ENCODE peak calls at places on chromosomes 4 and X, in seven cellular contexts. B, G, W, N, M, X and T are unnamed samples.

GRCh38 chrX:71990518-71990917 is 79.9 kb downstream of the NHSL2 start:
- DNase-seq in B (no peak), G (no peak), W (no peak), N (no peak), M (no peak), X (no peak), T (no peak)

GRCh38 chr4:7066493-7066892 is 1.4 kb downstream of the GRPEL1 start:
- DNase-seq in B (no peak), G (no peak), W (no peak), N (no peak), M (no peak), X (no peak), T (no peak)

GRCh38 chrX:104041003-104041402 is 1.2 kb downstream of the H2BW2 start:
- DNase-seq in B (no peak), G (no peak), W (no peak), N (no peak), M (no peak), X (no peak), T (no peak)

GRCh38 chrX:35115205-35115604 is 172.6 kb downstream of the FAM47B start:
- DNase-seq in B (no peak), G (no peak), W (no peak), N (no peak), M (no peak), X (no peak), T (no peak)

GRCh38 chrX:46791927-46792825 is 33.3 kb upstream of the SLC9A7 start:
- DNase-seq in B (no peak), G (peak; percentile 44), W (no peak), N (peak; percentile 14), M (no peak), X (no peak), T (no peak)

GRCh38 chrX:17000751-17001150 is 54.3 kb downstream of the REPS2 start:
- DNase-seq in B (no peak), G (no peak), W (no peak), N (no peak), M (no peak), X (no peak), T (no peak)

GRCh38 chrX:40663078-40663740 is 15.8 kb upstream of the CXorf38 start:
- DNase-seq in B (no peak), G (no peak), W (no peak), N (no peak), M (no peak), X (no peak), T (no peak)

GRCh38 chr4:3413675-3414420 is 27.9 kb upstream of the HGFAC start:
- DNase-seq in B (no peak), G (no peak), W (no peak), N (no peak), M (no peak), X (peak; percentile 50), T (no peak)

GRCh38 chr4:7761720-7762119 is 177.9 kb downstream of the AFAP1 start:
- DNase-seq in B (peak; percentile 76), G (peak; percentile 84), W (peak; percentile 84), N (no peak), M (peak; percentile 43), X (peak; percentile 84), T (peak; percentile 71)

DNA sequence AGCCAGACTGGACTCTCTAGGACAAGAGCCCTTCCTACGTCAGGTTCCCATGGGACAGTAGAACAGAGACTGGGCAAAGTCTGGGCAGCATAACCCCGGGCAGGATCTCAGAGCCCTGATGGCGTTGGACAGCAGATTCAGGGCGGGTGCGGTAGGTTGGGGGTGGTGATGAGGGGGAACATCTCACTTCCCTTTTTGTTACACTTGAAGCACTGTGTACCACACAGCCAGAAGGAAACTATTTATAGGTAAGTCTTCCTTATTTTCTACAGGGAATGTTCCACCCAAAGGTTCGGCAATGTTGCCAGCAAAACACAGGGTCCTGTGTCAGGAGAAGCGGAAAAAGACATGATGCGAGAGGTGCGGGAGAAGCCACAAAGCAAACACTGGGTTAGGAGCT is 54.3 kb downstream of the TSC22D3 start:
- DNase-seq in B (no peak), G (no peak), W (no peak), N (no peak), M (no peak), X (no peak), T (peak; percentile 68)
- H3K4me1 ChIP-seq in B (peaks cover 32% of the 10 kb centered on the region), G (peaks cover 76% of the 10 kb centered on the region), W (peaks cover 49% of the 10 kb centered on the region), N (peaks cover 5% of the 10 kb centered on the region), M (peaks cover 11% of the 10 kb centered on the region), X (peaks cover 34% of the 10 kb centered on the region), T (peaks cover 45% of the 10 kb centered on the region)

DNA sequence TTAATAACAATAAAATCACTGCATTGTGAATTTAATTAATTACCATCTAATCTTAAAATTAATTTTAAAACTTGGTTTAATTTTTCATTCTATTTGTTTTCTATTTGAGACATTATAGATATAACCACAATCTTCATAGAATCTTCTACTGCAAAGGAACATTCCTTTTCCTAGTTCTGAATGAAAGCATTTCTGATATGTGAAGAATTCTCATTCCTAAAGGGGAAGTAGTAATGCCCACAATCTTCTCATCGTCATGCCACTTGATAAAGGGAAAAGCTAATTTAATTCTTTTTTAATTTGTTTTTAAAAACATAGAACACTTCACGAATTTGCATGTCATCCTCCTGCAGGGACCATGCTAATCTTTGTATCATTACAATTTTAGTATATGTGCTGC is 23.7 kb downstream of the MGARP start:
- DNase-seq in B (no peak), G (no peak), W (no peak), N (no peak), M (no peak), X (no peak), T (no peak)
- H3K4me1 ChIP-seq in B (no peaks in the 10 kb centered on the region), G (no peaks in the 10 kb centered on the region), W (no peaks in the 10 kb centered on the region), N (no peaks in the 10 kb centered on the region), M (no peaks in the 10 kb centered on the region), X (no peaks in the 10 kb centered on the region), T (no peaks in the 10 kb centered on the region)

GRCh38 chr4:54230479-54231418 is 1.7 kb downstream of the PDGFRA start:
- DNase-seq in B (peak; percentile 20), G (peak; percentile 23), W (peak; percentile 54), N (no peak), M (no peak), X (peak; percentile 74), T (no peak)
- H3K4me1 ChIP-seq in B (peaks cover 74% of the 10 kb centered on the region), G (peaks cover 20% of the 10 kb centered on the region), W (peaks cover 85% of the 10 kb centered on the region), N (peaks cover 3% of the 10 kb centered on the region), M (peaks cover 8% of the 10 kb centered on the region), X (peaks cover 93% of the 10 kb centered on the region), T (peaks cover 28% of the 10 kb centered on the region)

GRCh38 chr4:173246719-173247118 is 78.1 kb downstream of the GALNT7 start:
- DNase-seq in B (no peak), G (no peak), W (no peak), N (no peak), M (no peak), X (no peak), T (peak; percentile 81)
- H3K4me1 ChIP-seq in B (no peaks in the 10 kb centered on the region), G (no peaks in the 10 kb centered on the region), W (no peaks in the 10 kb centered on the region), N (peaks cover 20% of the 10 kb centered on the region), M (no peaks in the 10 kb centered on the region), X (no peaks in the 10 kb centered on the region), T (peaks cover 89% of the 10 kb centered on the region)

DNA sequence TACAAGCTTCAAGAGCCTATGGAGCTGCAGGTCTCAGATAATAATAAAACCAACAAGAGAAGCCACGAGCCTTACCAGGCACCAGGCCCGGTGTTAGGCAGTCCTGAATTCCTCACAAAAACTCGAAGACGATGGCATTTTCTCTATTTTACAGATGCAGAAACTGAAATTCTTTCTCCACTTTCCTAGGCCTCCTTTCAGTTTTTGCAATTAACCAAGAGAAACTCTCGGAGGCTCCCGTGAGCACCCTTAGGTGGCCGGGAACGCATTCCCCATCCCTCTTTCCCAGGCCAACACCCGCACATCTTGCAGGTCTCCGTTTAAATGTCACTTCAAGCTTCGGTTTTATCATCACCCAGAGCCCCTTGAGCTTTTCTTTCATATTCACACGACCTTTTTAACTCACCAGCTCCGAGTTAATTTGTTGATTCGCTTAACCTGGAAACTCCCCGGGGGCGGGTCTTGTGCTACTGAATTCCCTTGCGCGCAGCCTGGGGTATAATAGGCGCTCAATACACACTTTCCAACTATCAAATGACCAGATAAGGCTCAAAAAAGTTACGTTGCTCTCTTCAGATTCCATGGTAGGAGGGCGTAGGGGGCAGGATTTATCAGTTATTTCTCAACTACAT is 6.2 kb upstream of the GSX2 start:
- DNase-seq in B (no peak), G (no peak), W (no peak), N (no peak), M (no peak), X (no peak), T (no peak)
- H3K4me1 ChIP-seq in B (peaks cover 16% of the 10 kb centered on the region), G (peaks cover 10% of the 10 kb centered on the region), W (peaks cover 17% of the 10 kb centered on the region), N (peaks cover 4% of the 10 kb centered on the region), M (peaks cover 4% of the 10 kb centered on the region), X (peaks cover 22% of the 10 kb centered on the region), T (peaks cover 56% of the 10 kb centered on the region)